ENCODE peak calls at places on chromosomes 11 and 22, in four cellular contexts. W is Peyer's patch, O is tibial nerve, Q is body of pancreas. Y is an unnamed sample.

GRCh38 chr11:12762696-12763324 is 88.6 kb downstream of the TEAD1 start:
- DNase-seq in W (no peak), O (no peak), Q (no peak), Y (no peak)

GRCh38 chr11:18750944-18751343 is 25.0 kb upstream of the IGSF22 start:
- DNase-seq in W (no peak), O (no peak), Q (no peak), Y (no peak)

GRCh38 chr11:124285610-124286344 is 28.0 kb downstream of the OR8D1 start:
- DNase-seq in W (no peak), O (no peak), Q (no peak), Y (no peak)

GRCh38 chr11:20754957-20755356 is 85.6 kb downstream of the NELL1 start:
- DNase-seq in W (no peak), O (no peak), Q (no peak), Y (no peak)

GRCh38 chr11:102476812-102477211 is 24.2 kb upstream of the TMEM123 start:
- DNase-seq in W (peak; percentile 83), O (no peak), Q (peak; percentile 79), Y (no peak)

GRCh38 chr11:73576226-73576625 is 21.7 kb downstream of the FAM168A start:
- DNase-seq in W (no peak), O (no peak), Q (no peak), Y (no peak)

GRCh38 chr22:40042312-40042711 is 47.6 kb downstream of the FAM83F start:
- DNase-seq in W (peak; percentile 10), O (no peak), Q (no peak), Y (no peak)

GRCh38 chr22:45863981-45864751 is 112.8 kb downstream of the WNT7B start:
- DNase-seq in W (peak; percentile 81), O (peak; percentile 77), Q (peak; percentile 47), Y (peak; percentile 58)

GRCh38 chr11:96863520-96863919 is 473.7 kb downstream of the JRKL start:
- DNase-seq in W (no peak), O (no peak), Q (no peak), Y (no peak)

GRCh38 chr11:86515297-86516094 is 140.8 kb downstream of the CCDC81 start:
- DNase-seq in W (no peak), O (no peak), Q (no peak), Y (no peak)

GRCh38 chr11:60919956-60920355 is 4.3 kb upstream of the TMEM132A start:
- DNase-seq in W (no peak), O (no peak), Q (no peak), Y (no peak)

GRCh38 chr11:36034572-36035331 is 90.9 kb downstream of the LDLRAD3 start:
- DNase-seq in W (no peak), O (no peak), Q (no peak), Y (no peak)

GRCh38 chr11:20631525-20632168 is 32.2 kb downstream of the SLC6A5 start:
- DNase-seq in W (no peak), O (no peak), Q (no peak), Y (no peak)

GRCh38 chr11:61968758-61969390 is 1.4 kb upstream of the FTH1 start:
- DNase-seq in W (peak; percentile 45), O (no peak), Q (no peak), Y (no peak)

GRCh38 chr22:37763012-37763411 is 44.7 kb upstream of the GCAT start:
- DNase-seq in W (no peak), O (no peak), Q (no peak), Y (no peak)

GRCh38 chr11:108223449-108224149 is 732 bp downstream of the ATM start:
- DNase-seq in W (no peak), O (no peak), Q (no peak), Y (no peak)

GRCh38 chr11:115162919-115163318 is 341.3 kb downstream of the CADM1 start:
- DNase-seq in W (no peak), O (no peak), Q (no peak), Y (no peak)

GRCh38 chr11:2099523-2100316 is 39.5 kb downstream of the IGF2 start:
- DNase-seq in W (peak; percentile 59), O (no peak), Q (peak; percentile 71), Y (no peak)

GRCh38 chr11:114156766-114157165 is 97.3 kb downstream of the ZBTB16 start:
- DNase-seq in W (no peak), O (no peak), Q (no peak), Y (no peak)

GRCh38 chr11:133841279-133842043 is 3.9 kb downstream of the SPATA19 start:
- DNase-seq in W (no peak), O (no peak), Q (no peak), Y (no peak)

GRCh38 chr22:49793296-49793695 is 34.4 kb downstream of the BRD1 start:
- DNase-seq in W (no peak), O (no peak), Q (no peak), Y (no peak)

GRCh38 chr11:40732107-40732506 is 727.3 kb downstream of the LRRC4C start:
- DNase-seq in W (no peak), O (no peak), Q (no peak), Y (no peak)

GRCh38 chr11:98068251-98068650 is 952.5 kb upstream of the CNTN5 start:
- DNase-seq in W (no peak), O (no peak), Q (no peak), Y (no peak)

GRCh38 chr11:86724137-86724536 is 51.7 kb upstream of the ME3 start:
- DNase-seq in W (no peak), O (no peak), Q (no peak), Y (no peak)

GRCh38 chr11:110425751-110426545 is 3.8 kb upstream of the FDX1 start:
- DNase-seq in W (no peak), O (no peak), Q (no peak), Y (no peak)

GRCh38 chr11:3155691-3156258 is 9.3 kb downstream of the OSBPL5 start:
- DNase-seq in W (no peak), O (no peak), Q (no peak), Y (no peak)

GRCh38 chr11:31412946-31413345 is 43.3 kb downstream of the DNAJC24 start:
- DNase-seq in W (no peak), O (no peak), Q (no peak), Y (no peak)

DNA sequence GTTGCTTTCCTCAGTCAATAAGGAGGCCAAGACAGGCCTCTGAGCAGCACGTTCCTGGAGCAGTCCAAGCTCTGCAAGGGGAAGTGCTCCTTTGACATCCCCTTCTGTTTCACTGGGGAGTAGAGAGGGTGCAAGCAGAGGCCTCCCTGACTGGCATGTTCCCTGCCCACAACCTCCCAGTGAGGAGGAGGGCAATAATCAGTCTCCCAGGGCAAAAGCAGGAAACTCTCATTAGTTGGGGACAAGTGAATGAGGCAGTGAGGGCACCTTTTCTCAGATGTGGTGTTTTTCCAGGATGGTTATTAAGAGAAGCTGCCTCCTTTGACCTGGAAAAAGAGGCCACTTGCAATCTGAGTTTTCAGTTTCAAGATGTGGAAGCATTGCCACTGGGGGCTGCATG is 79.6 kb upstream of the ZBED5 start:
- DNase-seq in W (no peak), O (no peak), Q (no peak), Y (no peak)
- H3K4me3 ChIP-seq in W (no peak overlapping the region), O (no peak overlapping the region), Q (no peak overlapping the region), Y (no peak overlapping the region)

GRCh38 chr11:65648997-65649491 is 11.1 kb downstream of the SIPA1 start:
- DNase-seq in W (no peak), O (no peak), Q (peak; percentile 48), Y (no peak)
- TF ChIP-seq POLR2A in W (no peak), O (no peak), Q (no peak), Y (no peak)

GRCh38 chr11:9120659-9121350 is 29.4 kb upstream of the SCUBE2 start:
- DNase-seq in W (no peak), O (no peak), Q (no peak), Y (no peak)
- TF ChIP-seq CTCF in W (no peak), O (no peak), Q (peak; percentile 42), Y (no peak)

GRCh38 chr11:117219995-117220394 is 11.9 kb downstream of the PCSK7 start:
- DNase-seq in W (no peak), O (no peak), Q (no peak), Y (no peak)
- H3K4me3 ChIP-seq in W (no peak overlapping the region), O (no peak overlapping the region), Q (no peak overlapping the region), Y (no peak overlapping the region)

GRCh38 chr11:6413791-6414231 is 5.1 kb downstream of the APBB1 start:
- DNase-seq in W (no peak), O (no peak), Q (no peak), Y (no peak)

GRCh38 chr11:6418958-6419611 is at the start of gene APBB1:
- DNase-seq in W (peak; percentile 85), O (peak; percentile 58), Q (peak; percentile 59), Y (peak; percentile 90)

GRCh38 chr11:6414874-6415328 is 4.0 kb downstream of the APBB1 start:
- DNase-seq in W (no peak), O (no peak), Q (no peak), Y (no peak)

GRCh38 chr11:6420677-6421076 is 1.8 kb upstream of the APBB1 start:
- DNase-seq in W (no peak), O (no peak), Q (no peak), Y (no peak)

GRCh38 chr11:6418199-6418957 is 516 bp downstream of the APBB1 start:
- DNase-seq in W (no peak), O (no peak), Q (peak; percentile 40), Y (no peak)
- TF ChIP-seq POLR2A in W (no peak), O (no peak), Q (no peak), Y (no peak)

GRCh38 chr11:69060005-69060404 is 11.3 kb downstream of the TPCN2 start:
- DNase-seq in W (no peak), O (no peak), Q (no peak), Y (no peak)
- TF ChIP-seq CTCF in W (no peak), O (no peak), Q (no peak), Y (no peak)

GRCh38 chr11:46351148-46351547 is 3.9 kb downstream of the DGKZ start:
- DNase-seq in W (no peak), O (no peak), Q (no peak), Y (no peak)
- H3K4me3 ChIP-seq in W (no peak overlapping the region), O (no peak overlapping the region), Q (no peak overlapping the region), Y (no peak overlapping the region)